ENCODE peak calls at places on chromosomes 4 and X, in four cellular contexts. One of them, this sample, is unnamed.

GRCh38 chr4:84279678-84280077 is 219.4 kb downstream of the NKX6-1 start:
- DNase-seq in K562: no peak
- DNase-seq in SK-N-SH: no peak
- DNase-seq in NT2/D1: no peak
- DNase-seq in this sample: no peak

GRCh38 chrX:115892787-115893671 is 277.5 kb upstream of the AGTR2 start:
- DNase-seq in SK-N-SH: peak
- DNase-seq in NT2/D1: peak
- DNase-seq in K562: peak
- DNase-seq in this sample: no peak

GRCh38 chr4:123526511-123526910 is 129.9 kb downstream of the SPRY1 start:
- DNase-seq in NT2/D1: no peak
- DNase-seq in K562: no peak
- DNase-seq in SK-N-SH: no peak
- DNase-seq in this sample: no peak

GRCh38 chr4:185589067-185589844 is 53.9 kb upstream of the PDLIM3 start:
- DNase-seq in K562: no peak
- DNase-seq in SK-N-SH: no peak
- DNase-seq in NT2/D1: no peak
- DNase-seq in this sample: no peak

GRCh38 chrX:132631579-132632232 is 142.9 kb upstream of the MBNL3 start:
- DNase-seq in NT2/D1: no peak
- DNase-seq in K562: peak
- DNase-seq in SK-N-SH: peak
- DNase-seq in this sample: no peak

GRCh38 chr4:44425614-44426208 is 22.9 kb downstream of the KCTD8 start:
- DNase-seq in SK-N-SH: peak
- DNase-seq in K562: no peak
- DNase-seq in NT2/D1: no peak
- DNase-seq in this sample: no peak

GRCh38 chrX:125394449-125394848 is 74.8 kb downstream of the TEX13C start:
- DNase-seq in K562: no peak
- DNase-seq in SK-N-SH: no peak
- DNase-seq in NT2/D1: no peak
- DNase-seq in this sample: no peak

GRCh38 chr4:163063891-163064290 is 102.8 kb downstream of the NAF1 start:
- DNase-seq in NT2/D1: no peak
- DNase-seq in K562: no peak
- DNase-seq in SK-N-SH: no peak
- DNase-seq in this sample: no peak

GRCh38 chrX:153074935-153075334 is 2.7 kb downstream of the PNMA6A start:
- DNase-seq in NT2/D1: no peak
- DNase-seq in K562: no peak
- DNase-seq in SK-N-SH: no peak
- DNase-seq in this sample: no peak

GRCh38 chrX:97539970-97540519 is 656.3 kb downstream of the RPA4 start:
- DNase-seq in SK-N-SH: no peak
- DNase-seq in NT2/D1: no peak
- DNase-seq in K562: no peak
- DNase-seq in this sample: no peak

GRCh38 chrX:39645059-39645895 is 452.5 kb downstream of the BCOR start:
- DNase-seq in NT2/D1: no peak
- DNase-seq in K562: peak
- DNase-seq in SK-N-SH: no peak
- DNase-seq in this sample: no peak

GRCh38 chrX:153412746-153413720 is 1.8 kb downstream of the ZFP92 start:
- DNase-seq in NT2/D1: no peak
- DNase-seq in SK-N-SH: peak
- DNase-seq in K562: no peak
- DNase-seq in this sample: no peak

GRCh38 chr4:56633486-56633885 is 47.6 kb downstream of the HOPX start:
- DNase-seq in K562: no peak
- DNase-seq in NT2/D1: no peak
- DNase-seq in SK-N-SH: no peak
- DNase-seq in this sample: no peak

GRCh38 chr4:72566573-72566972 is 2.4 kb downstream of the ADAMTS3 start:
- DNase-seq in NT2/D1: no peak
- DNase-seq in SK-N-SH: no peak
- DNase-seq in K562: no peak
- DNase-seq in this sample: no peak
- TF ChIP-seq YY1 in NT2/D1: no peak
- TF ChIP-seq YY1 in SK-N-SH: no peak
- TF ChIP-seq YY1 in K562: no peak
- TF ChIP-seq YY1 in this sample: no peak

GRCh38 chrX:16838202-16839066 is 31.7 kb downstream of the RBBP7 start:
- DNase-seq in SK-N-SH: no peak
- DNase-seq in NT2/D1: no peak
- DNase-seq in K562: no peak
- DNase-seq in this sample: no peak
- TF ChIP-seq YY1 in SK-N-SH: no peak
- TF ChIP-seq YY1 in NT2/D1: no peak
- TF ChIP-seq YY1 in K562: no peak
- TF ChIP-seq YY1 in this sample: no peak

GRCh38 chr4:131595140-131595539 is 1554.0 kb upstream of the PCDH10 start:
- DNase-seq in SK-N-SH: no peak
- DNase-seq in NT2/D1: no peak
- DNase-seq in K562: no peak
- DNase-seq in this sample: no peak
- TF ChIP-seq YY1 in SK-N-SH: no peak
- TF ChIP-seq YY1 in NT2/D1: no peak
- TF ChIP-seq YY1 in K562: no peak
- TF ChIP-seq YY1 in this sample: no peak

GRCh38 chr4:91454111-91454510 is 849.7 kb upstream of the GRID2 start:
- DNase-seq in SK-N-SH: no peak
- DNase-seq in K562: no peak
- DNase-seq in NT2/D1: no peak
- DNase-seq in this sample: no peak

GRCh38 chr4:91447168-91447567 is 856.6 kb upstream of the GRID2 start:
- DNase-seq in K562: no peak
- DNase-seq in SK-N-SH: no peak
- DNase-seq in NT2/D1: no peak
- DNase-seq in this sample: no peak

GRCh38 chr4:91448668-91449330 is 855.0 kb upstream of the GRID2 start:
- DNase-seq in NT2/D1: no peak
- DNase-seq in K562: no peak
- DNase-seq in SK-N-SH: no peak
- DNase-seq in this sample: no peak
- TF ChIP-seq YY1 in NT2/D1: no peak
- TF ChIP-seq YY1 in K562: no peak
- TF ChIP-seq YY1 in SK-N-SH: no peak
- TF ChIP-seq YY1 in this sample: no peak

GRCh38 chrX:110310896-110311295 is 7.0 kb downstream of the AMMECR1 start:
- DNase-seq in NT2/D1: no peak
- DNase-seq in K562: peak
- DNase-seq in SK-N-SH: no peak
- DNase-seq in this sample: no peak

GRCh38 chrX:110311437-110312230 is 6.3 kb downstream of the AMMECR1 start:
- DNase-seq in K562: no peak
- DNase-seq in SK-N-SH: no peak
- DNase-seq in NT2/D1: no peak
- DNase-seq in this sample: no peak

GRCh38 chrX:110304884-110305283 is 13.0 kb downstream of the AMMECR1 start:
- DNase-seq in NT2/D1: no peak
- DNase-seq in SK-N-SH: no peak
- DNase-seq in K562: no peak
- DNase-seq in this sample: no peak

GRCh38 chrX:110315541-110315940 is 2.3 kb downstream of the AMMECR1 start:
- DNase-seq in NT2/D1: no peak
- DNase-seq in SK-N-SH: no peak
- DNase-seq in K562: no peak
- DNase-seq in this sample: no peak

DNA sequence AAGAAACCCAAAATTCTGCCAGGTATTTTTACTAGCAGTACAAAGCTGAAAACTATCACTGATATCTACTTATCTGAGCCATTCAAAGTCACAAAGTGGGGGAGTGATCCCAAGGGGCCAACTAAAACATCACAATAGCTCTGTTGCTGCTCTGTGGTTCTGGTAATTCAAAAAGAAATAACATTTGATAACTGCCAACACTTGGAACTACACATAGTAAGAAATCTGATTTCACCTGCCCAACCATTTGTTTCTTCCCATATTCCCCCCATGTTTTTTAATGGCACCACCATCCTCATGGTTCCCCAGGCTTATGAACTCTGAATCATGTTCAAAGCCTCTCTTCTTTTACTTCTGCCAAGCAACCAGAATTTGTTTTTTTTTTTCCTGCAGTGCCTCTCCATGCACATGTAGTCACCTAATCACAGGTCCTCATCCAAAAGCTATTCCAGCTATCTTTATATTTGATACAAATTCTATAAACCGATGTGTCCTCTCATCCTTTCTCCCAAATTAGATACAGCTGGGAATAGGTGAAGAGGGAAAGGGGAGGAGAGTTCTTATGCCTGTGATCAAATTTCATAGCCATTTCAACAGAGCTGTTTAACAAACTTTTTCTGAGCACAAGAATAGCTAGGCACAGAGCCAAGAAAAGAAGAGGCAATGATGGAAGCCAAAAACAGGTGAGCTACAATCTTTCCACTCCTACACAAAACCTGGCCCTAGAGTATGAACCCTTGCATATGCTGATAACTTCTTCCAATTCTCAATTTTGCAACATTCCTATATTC is 7.7 kb downstream of the AMMECR1 start:
- DNase-seq in K562: no peak
- DNase-seq in NT2/D1: no peak
- DNase-seq in SK-N-SH: no peak
- DNase-seq in this sample: no peak
- TF ChIP-seq YY1 in K562: no peak
- TF ChIP-seq YY1 in NT2/D1: no peak
- TF ChIP-seq YY1 in SK-N-SH: no peak
- TF ChIP-seq YY1 in this sample: no peak

GRCh38 chr4:74018771-74019170 is 19.7 kb downstream of the CXCL3 start:
- DNase-seq in K562: no peak
- DNase-seq in NT2/D1: no peak
- DNase-seq in SK-N-SH: no peak
- DNase-seq in this sample: no peak
- TF ChIP-seq YY1 in K562: no peak
- TF ChIP-seq YY1 in NT2/D1: no peak
- TF ChIP-seq YY1 in SK-N-SH: no peak
- TF ChIP-seq YY1 in this sample: no peak

GRCh38 chrX:65406532-65406931 is 128.1 kb downstream of the LAS1L start:
- DNase-seq in K562: no peak
- DNase-seq in SK-N-SH: no peak
- DNase-seq in NT2/D1: no peak
- DNase-seq in this sample: peak
- TF ChIP-seq YY1 in K562: no peak
- TF ChIP-seq YY1 in SK-N-SH: no peak
- TF ChIP-seq YY1 in NT2/D1: no peak
- TF ChIP-seq YY1 in this sample: no peak

GRCh38 chr4:156725257-156725656 is 246.3 kb downstream of the PDGFC start:
- DNase-seq in NT2/D1: no peak
- DNase-seq in K562: no peak
- DNase-seq in SK-N-SH: no peak
- DNase-seq in this sample: no peak

GRCh38 chr4:156718226-156718625 is 253.4 kb downstream of the PDGFC start:
- DNase-seq in K562: no peak
- DNase-seq in NT2/D1: no peak
- DNase-seq in SK-N-SH: no peak
- DNase-seq in this sample: no peak

GRCh38 chr4:156729416-156729815 is 242.2 kb downstream of the PDGFC start:
- DNase-seq in NT2/D1: no peak
- DNase-seq in K562: no peak
- DNase-seq in SK-N-SH: no peak
- DNase-seq in this sample: no peak

DNA sequence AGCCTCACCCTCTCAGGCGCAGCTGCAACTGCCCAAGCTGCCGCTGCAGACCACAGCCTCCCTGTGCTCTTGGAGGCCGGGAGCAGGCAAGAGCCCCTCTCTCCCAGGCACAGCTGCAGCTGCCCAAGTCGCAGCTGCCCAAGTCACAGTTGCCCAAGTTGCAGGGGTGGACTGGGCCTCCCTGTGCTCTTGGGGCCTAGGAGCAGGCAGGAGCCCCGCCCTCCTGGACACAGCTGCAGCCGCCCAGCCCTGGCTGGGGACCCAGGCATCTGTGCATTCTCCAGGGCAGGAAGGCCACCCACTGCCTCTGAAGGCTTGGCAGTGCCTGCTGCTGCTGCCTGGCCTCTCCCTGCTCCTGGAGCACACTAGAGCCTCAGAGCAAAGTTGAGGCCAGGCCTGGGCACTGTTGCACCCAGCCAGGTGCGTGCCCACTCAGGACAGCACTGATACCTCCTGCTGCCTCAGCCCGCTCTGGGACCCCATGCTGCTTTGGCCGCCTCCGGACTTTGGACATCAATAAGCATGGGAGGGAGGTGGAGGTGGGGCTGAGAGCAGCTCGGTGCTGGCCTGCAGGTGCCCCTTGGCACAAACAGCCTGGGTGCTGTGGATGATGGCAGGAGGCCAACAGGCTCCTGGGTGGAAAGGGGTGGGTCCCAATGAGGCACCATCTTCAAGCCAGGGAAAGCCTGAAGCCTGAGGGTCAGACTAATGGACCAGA is 247.5 kb downstream of the PDGFC start:
- DNase-seq in NT2/D1: no peak
- DNase-seq in SK-N-SH: no peak
- DNase-seq in K562: no peak
- DNase-seq in this sample: no peak
- TF ChIP-seq YY1 in NT2/D1: no peak
- TF ChIP-seq YY1 in SK-N-SH: no peak
- TF ChIP-seq YY1 in K562: no peak
- TF ChIP-seq YY1 in this sample: no peak

GRCh38 chrX:107678957-107679740 is 50.8 kb downstream of the PRPS1 start:
- DNase-seq in K562: peak
- DNase-seq in NT2/D1: no peak
- DNase-seq in SK-N-SH: no peak
- DNase-seq in this sample: no peak
- TF ChIP-seq YY1 in K562: no peak
- TF ChIP-seq YY1 in NT2/D1: no peak
- TF ChIP-seq YY1 in SK-N-SH: no peak
- TF ChIP-seq YY1 in this sample: no peak